ENCODE peak calls at places on chromosomes 6 and 20, in four cellular contexts. One of them, this sample, is unnamed.

GRCh38 chr20:55273149-55273548 is 732.2 kb downstream of the CBLN4 start:
- DNase-seq in stimulated activated CD4-positive, alpha-beta T cell treated with anti-CD3 and anti-CD28 coated beads, Interleukin-15, amount 100 ng/mL, for 1 hour: no peak
- DNase-seq in colonic mucosa: no peak
- DNase-seq in activated CD4-positive, alpha-beta T cell treated with anti-CD3 and anti-CD28 coated beads, Interleukin-2, amount 50 U/mL, for 4 hours: no peak
- DNase-seq in this sample: no peak

GRCh38 chr20:56465997-56466396 is 2.4 kb upstream of the RTF2 start:
- DNase-seq in colonic mucosa: no peak
- DNase-seq in activated CD4-positive, alpha-beta T cell treated with anti-CD3 and anti-CD28 coated beads, Interleukin-2, amount 50 U/mL, for 4 hours: no peak
- DNase-seq in stimulated activated CD4-positive, alpha-beta T cell treated with anti-CD3 and anti-CD28 coated beads, Interleukin-15, amount 100 ng/mL, for 1 hour: no peak
- DNase-seq in this sample: no peak

GRCh38 chr20:50053790-50054547 is 59.0 kb downstream of the UBE2V1 start:
- DNase-seq in activated CD4-positive, alpha-beta T cell treated with anti-CD3 and anti-CD28 coated beads, Interleukin-2, amount 50 U/mL, for 4 hours: no peak
- DNase-seq in colonic mucosa: no peak
- DNase-seq in stimulated activated CD4-positive, alpha-beta T cell treated with anti-CD3 and anti-CD28 coated beads, Interleukin-15, amount 100 ng/mL, for 1 hour: no peak
- DNase-seq in this sample: no peak

GRCh38 chr6:127484207-127484858 is 25.1 kb upstream of the KIAA0408 start:
- DNase-seq in stimulated activated CD4-positive, alpha-beta T cell treated with anti-CD3 and anti-CD28 coated beads, Interleukin-15, amount 100 ng/mL, for 1 hour: no peak
- DNase-seq in activated CD4-positive, alpha-beta T cell treated with anti-CD3 and anti-CD28 coated beads, Interleukin-2, amount 50 U/mL, for 4 hours: no peak
- DNase-seq in colonic mucosa: no peak
- DNase-seq in this sample: peak; percentile 89

GRCh38 chr6:44977406-44977740 is 350.8 kb upstream of the RUNX2 start:
- DNase-seq in activated CD4-positive, alpha-beta T cell treated with anti-CD3 and anti-CD28 coated beads, Interleukin-2, amount 50 U/mL, for 4 hours: no peak
- DNase-seq in stimulated activated CD4-positive, alpha-beta T cell treated with anti-CD3 and anti-CD28 coated beads, Interleukin-15, amount 100 ng/mL, for 1 hour: no peak
- DNase-seq in colonic mucosa: no peak
- DNase-seq in this sample: peak; percentile 87

GRCh38 chr6:163331245-163331644 is 83.3 kb upstream of the QKI start:
- DNase-seq in stimulated activated CD4-positive, alpha-beta T cell treated with anti-CD3 and anti-CD28 coated beads, Interleukin-15, amount 100 ng/mL, for 1 hour: no peak
- DNase-seq in activated CD4-positive, alpha-beta T cell treated with anti-CD3 and anti-CD28 coated beads, Interleukin-2, amount 50 U/mL, for 4 hours: no peak
- DNase-seq in colonic mucosa: no peak
- DNase-seq in this sample: no peak

GRCh38 chr6:37173573-37174195 is 3.7 kb downstream of the PIM1 start:
- DNase-seq in colonic mucosa: no peak
- DNase-seq in stimulated activated CD4-positive, alpha-beta T cell treated with anti-CD3 and anti-CD28 coated beads, Interleukin-15, amount 100 ng/mL, for 1 hour: no peak
- DNase-seq in activated CD4-positive, alpha-beta T cell treated with anti-CD3 and anti-CD28 coated beads, Interleukin-2, amount 50 U/mL, for 4 hours: peak; percentile 47
- DNase-seq in this sample: no peak

GRCh38 chr20:32672315-32672981 is 1.3 kb downstream of the C20orf203 start:
- DNase-seq in colonic mucosa: no peak
- DNase-seq in stimulated activated CD4-positive, alpha-beta T cell treated with anti-CD3 and anti-CD28 coated beads, Interleukin-15, amount 100 ng/mL, for 1 hour: no peak
- DNase-seq in activated CD4-positive, alpha-beta T cell treated with anti-CD3 and anti-CD28 coated beads, Interleukin-2, amount 50 U/mL, for 4 hours: no peak
- DNase-seq in this sample: peak; percentile 31

GRCh38 chr20:1788039-1788438 is 107.2 kb upstream of the SIRPA start:
- DNase-seq in stimulated activated CD4-positive, alpha-beta T cell treated with anti-CD3 and anti-CD28 coated beads, Interleukin-15, amount 100 ng/mL, for 1 hour: no peak
- DNase-seq in colonic mucosa: no peak
- DNase-seq in activated CD4-positive, alpha-beta T cell treated with anti-CD3 and anti-CD28 coated beads, Interleukin-2, amount 50 U/mL, for 4 hours: no peak
- DNase-seq in this sample: no peak

GRCh38 chr6:130600880-130601341 is 226.3 kb upstream of the SMLR1 start:
- DNase-seq in stimulated activated CD4-positive, alpha-beta T cell treated with anti-CD3 and anti-CD28 coated beads, Interleukin-15, amount 100 ng/mL, for 1 hour: no peak
- DNase-seq in activated CD4-positive, alpha-beta T cell treated with anti-CD3 and anti-CD28 coated beads, Interleukin-2, amount 50 U/mL, for 4 hours: no peak
- DNase-seq in colonic mucosa: no peak
- DNase-seq in this sample: no peak

GRCh38 chr6:125781307-125781868 is 9.4 kb upstream of the NCOA7 start:
- DNase-seq in colonic mucosa: no peak
- DNase-seq in stimulated activated CD4-positive, alpha-beta T cell treated with anti-CD3 and anti-CD28 coated beads, Interleukin-15, amount 100 ng/mL, for 1 hour: no peak
- DNase-seq in activated CD4-positive, alpha-beta T cell treated with anti-CD3 and anti-CD28 coated beads, Interleukin-2, amount 50 U/mL, for 4 hours: peak; percentile 44
- DNase-seq in this sample: peak; percentile 40

GRCh38 chr20:4961746-4962145 is 39.6 kb downstream of the SLC23A2 start:
- DNase-seq in activated CD4-positive, alpha-beta T cell treated with anti-CD3 and anti-CD28 coated beads, Interleukin-2, amount 50 U/mL, for 4 hours: no peak
- DNase-seq in colonic mucosa: no peak
- DNase-seq in stimulated activated CD4-positive, alpha-beta T cell treated with anti-CD3 and anti-CD28 coated beads, Interleukin-15, amount 100 ng/mL, for 1 hour: no peak
- DNase-seq in this sample: no peak

GRCh38 chr20:63056236-63057132 is 49.7 kb upstream of the BHLHE23 start:
- DNase-seq in activated CD4-positive, alpha-beta T cell treated with anti-CD3 and anti-CD28 coated beads, Interleukin-2, amount 50 U/mL, for 4 hours: peak; percentile 32
- DNase-seq in colonic mucosa: no peak
- DNase-seq in stimulated activated CD4-positive, alpha-beta T cell treated with anti-CD3 and anti-CD28 coated beads, Interleukin-15, amount 100 ng/mL, for 1 hour: no peak
- DNase-seq in this sample: no peak

GRCh38 chr20:50303573-50304500 is 113.2 kb downstream of the CEBPB start:
- DNase-seq in activated CD4-positive, alpha-beta T cell treated with anti-CD3 and anti-CD28 coated beads, Interleukin-2, amount 50 U/mL, for 4 hours: no peak
- DNase-seq in stimulated activated CD4-positive, alpha-beta T cell treated with anti-CD3 and anti-CD28 coated beads, Interleukin-15, amount 100 ng/mL, for 1 hour: no peak
- DNase-seq in colonic mucosa: peak; percentile 83
- DNase-seq in this sample: no peak

GRCh38 chr6:15387118-15387517 is 141.2 kb downstream of the JARID2 start:
- DNase-seq in colonic mucosa: no peak
- DNase-seq in stimulated activated CD4-positive, alpha-beta T cell treated with anti-CD3 and anti-CD28 coated beads, Interleukin-15, amount 100 ng/mL, for 1 hour: no peak
- DNase-seq in activated CD4-positive, alpha-beta T cell treated with anti-CD3 and anti-CD28 coated beads, Interleukin-2, amount 50 U/mL, for 4 hours: no peak
- DNase-seq in this sample: no peak

GRCh38 chr20:1637226-1637625 is 17.4 kb upstream of the SIRPB1 start:
- DNase-seq in activated CD4-positive, alpha-beta T cell treated with anti-CD3 and anti-CD28 coated beads, Interleukin-2, amount 50 U/mL, for 4 hours: no peak
- DNase-seq in stimulated activated CD4-positive, alpha-beta T cell treated with anti-CD3 and anti-CD28 coated beads, Interleukin-15, amount 100 ng/mL, for 1 hour: no peak
- DNase-seq in colonic mucosa: no peak
- DNase-seq in this sample: no peak

GRCh38 chr6:43060034-43060754 is 763 bp downstream of the KLC4 start:
- DNase-seq in activated CD4-positive, alpha-beta T cell treated with anti-CD3 and anti-CD28 coated beads, Interleukin-2, amount 50 U/mL, for 4 hours: no peak
- DNase-seq in colonic mucosa: peak; percentile 90
- DNase-seq in stimulated activated CD4-positive, alpha-beta T cell treated with anti-CD3 and anti-CD28 coated beads, Interleukin-15, amount 100 ng/mL, for 1 hour: no peak
- DNase-seq in this sample: no peak

GRCh38 chr20:53606364-53606985 is 12.8 kb upstream of the ZNF217 start:
- DNase-seq in colonic mucosa: no peak
- DNase-seq in activated CD4-positive, alpha-beta T cell treated with anti-CD3 and anti-CD28 coated beads, Interleukin-2, amount 50 U/mL, for 4 hours: no peak
- DNase-seq in stimulated activated CD4-positive, alpha-beta T cell treated with anti-CD3 and anti-CD28 coated beads, Interleukin-15, amount 100 ng/mL, for 1 hour: no peak
- DNase-seq in this sample: no peak

GRCh38 chr6:21846541-21847451 is 253.2 kb downstream of the SOX4 start:
- DNase-seq in activated CD4-positive, alpha-beta T cell treated with anti-CD3 and anti-CD28 coated beads, Interleukin-2, amount 50 U/mL, for 4 hours: no peak
- DNase-seq in stimulated activated CD4-positive, alpha-beta T cell treated with anti-CD3 and anti-CD28 coated beads, Interleukin-15, amount 100 ng/mL, for 1 hour: no peak
- DNase-seq in colonic mucosa: peak; percentile 31
- DNase-seq in this sample: no peak

GRCh38 chr20:54062812-54063280 is 7.5 kb downstream of the BCAS1 start:
- DNase-seq in colonic mucosa: no peak
- DNase-seq in activated CD4-positive, alpha-beta T cell treated with anti-CD3 and anti-CD28 coated beads, Interleukin-2, amount 50 U/mL, for 4 hours: no peak
- DNase-seq in stimulated activated CD4-positive, alpha-beta T cell treated with anti-CD3 and anti-CD28 coated beads, Interleukin-15, amount 100 ng/mL, for 1 hour: no peak
- DNase-seq in this sample: peak; percentile 67

GRCh38 chr6:33847078-33847477 is 43.3 kb upstream of the MLN start:
- DNase-seq in colonic mucosa: no peak
- DNase-seq in stimulated activated CD4-positive, alpha-beta T cell treated with anti-CD3 and anti-CD28 coated beads, Interleukin-15, amount 100 ng/mL, for 1 hour: no peak
- DNase-seq in activated CD4-positive, alpha-beta T cell treated with anti-CD3 and anti-CD28 coated beads, Interleukin-2, amount 50 U/mL, for 4 hours: no peak
- DNase-seq in this sample: no peak

GRCh38 chr6:159168536-159169192 is 536 bp upstream of the FNDC1 start:
- DNase-seq in colonic mucosa: peak; percentile 19
- DNase-seq in stimulated activated CD4-positive, alpha-beta T cell treated with anti-CD3 and anti-CD28 coated beads, Interleukin-15, amount 100 ng/mL, for 1 hour: no peak
- DNase-seq in activated CD4-positive, alpha-beta T cell treated with anti-CD3 and anti-CD28 coated beads, Interleukin-2, amount 50 U/mL, for 4 hours: no peak
- DNase-seq in this sample: no peak

GRCh38 chr6:156430361-156430760 is 346.8 kb upstream of the ARID1B start:
- DNase-seq in activated CD4-positive, alpha-beta T cell treated with anti-CD3 and anti-CD28 coated beads, Interleukin-2, amount 50 U/mL, for 4 hours: no peak
- DNase-seq in stimulated activated CD4-positive, alpha-beta T cell treated with anti-CD3 and anti-CD28 coated beads, Interleukin-15, amount 100 ng/mL, for 1 hour: no peak
- DNase-seq in colonic mucosa: no peak
- DNase-seq in this sample: no peak

GRCh38 chr20:53216856-53217576 is 244.9 kb downstream of the TSHZ2 start:
- DNase-seq in colonic mucosa: peak; percentile 74
- DNase-seq in activated CD4-positive, alpha-beta T cell treated with anti-CD3 and anti-CD28 coated beads, Interleukin-2, amount 50 U/mL, for 4 hours: peak; percentile 85
- DNase-seq in stimulated activated CD4-positive, alpha-beta T cell treated with anti-CD3 and anti-CD28 coated beads, Interleukin-15, amount 100 ng/mL, for 1 hour: peak; percentile 72
- DNase-seq in this sample: peak; percentile 81

GRCh38 chr6:114445846-114446245 is 103.0 kb upstream of the HS3ST5 start:
- DNase-seq in stimulated activated CD4-positive, alpha-beta T cell treated with anti-CD3 and anti-CD28 coated beads, Interleukin-15, amount 100 ng/mL, for 1 hour: no peak
- DNase-seq in activated CD4-positive, alpha-beta T cell treated with anti-CD3 and anti-CD28 coated beads, Interleukin-2, amount 50 U/mL, for 4 hours: no peak
- DNase-seq in colonic mucosa: no peak
- DNase-seq in this sample: no peak

GRCh38 chr6:142839686-142840040 is 105.3 kb downstream of the HIVEP2 start:
- DNase-seq in stimulated activated CD4-positive, alpha-beta T cell treated with anti-CD3 and anti-CD28 coated beads, Interleukin-15, amount 100 ng/mL, for 1 hour: no peak
- DNase-seq in activated CD4-positive, alpha-beta T cell treated with anti-CD3 and anti-CD28 coated beads, Interleukin-2, amount 50 U/mL, for 4 hours: no peak
- DNase-seq in colonic mucosa: no peak
- DNase-seq in this sample: no peak